ENCODE peak calls at places on chromosomes 12 and 14, in six cellular contexts. Q is left lung, A is astrocyte of the spinal cord, E is bronchial epithelial cell, X is hepatocyte, W is AG04450. Y is an unnamed sample.

GRCh38 chr12:9651265-9651729 is 18.2 kb upstream of the CLEC2D start:
- DNase-seq in Q (no peak), A (peak), E (peak), X (no peak), W (no peak), Y (peak)

GRCh38 chr12:67655829-67656614 is 7.5 kb downstream of the DYRK2 start:
- DNase-seq in Q (no peak), A (no peak), E (no peak), X (no peak), W (no peak), Y (no peak)

GRCh38 chr14:32950584-32950983 is 11.9 kb downstream of the NPAS3 start:
- DNase-seq in Q (no peak), A (peak), E (no peak), X (no peak), W (no peak), Y (peak)

GRCh38 chr14:90700928-90701776 is 115.1 kb downstream of the TTC7B start:
- DNase-seq in Q (no peak), A (no peak), E (no peak), X (no peak), W (no peak), Y (no peak)

GRCh38 chr14:51327376-51327775 is 87.3 kb downstream of the TMX1 start:
- DNase-seq in Q (no peak), A (no peak), E (peak), X (no peak), W (no peak), Y (no peak)

GRCh38 chr12:11769723-11770514 is 120.4 kb downstream of the ETV6 start:
- DNase-seq in Q (peak), A (no peak), E (no peak), X (no peak), W (no peak), Y (no peak)

GRCh38 chr14:50762001-50762930 is 68.7 kb downstream of the NIN start:
- DNase-seq in Q (no peak), A (peak), E (peak), X (no peak), W (peak), Y (no peak)

GRCh38 chr12:75747572-75747995 is 236.2 kb upstream of the KRR1 start:
- DNase-seq in Q (no peak), A (peak), E (peak), X (no peak), W (peak), Y (no peak)

GRCh38 chr12:22461786-22462185 is 82.6 kb downstream of the C2CD5 start:
- DNase-seq in Q (no peak), A (no peak), E (no peak), X (no peak), W (no peak), Y (no peak)

GRCh38 chr12:52837341-52837741 is 3.2 kb upstream of the KRT79 start:
- DNase-seq in Q (no peak), A (peak), E (peak), X (peak), W (peak), Y (peak)

GRCh38 chr14:79699206-79699605 is 512.1 kb downstream of the DIO2 start:
- DNase-seq in Q (no peak), A (no peak), E (no peak), X (no peak), W (no peak), Y (no peak)

GRCh38 chr14:42222924-42223471 is 616.3 kb downstream of the LRFN5 start:
- DNase-seq in Q (no peak), A (peak), E (peak), X (peak), W (peak), Y (peak)

GRCh38 chr14:22977684-22978486 is 4.5 kb downstream of the AJUBA start:
- DNase-seq in Q (peak), A (peak), E (peak), X (peak), W (no peak), Y (no peak)

GRCh38 chr12:6265038-6265405 is 45.5 kb upstream of the PLEKHG6 start:
- DNase-seq in Q (no peak), A (no peak), E (no peak), X (no peak), W (no peak), Y (no peak)

GRCh38 chr14:74846168-74846567 is 29.8 kb downstream of the PROX2 start:
- DNase-seq in Q (no peak), A (peak), E (no peak), X (peak), W (no peak), Y (peak)

GRCh38 chr12:123389560-123390351 is 5.8 kb downstream of the KMT5A start:
- DNase-seq in Q (peak), A (peak), E (peak), X (peak), W (no peak), Y (no peak)

GRCh38 chr12:94798107-94798506 is 147.8 kb upstream of the TMCC3 start:
- DNase-seq in Q (no peak), A (no peak), E (no peak), X (no peak), W (no peak), Y (no peak)

GRCh38 chr14:39351708-39352107 is 80.5 kb downstream of the FBXO33 start:
- DNase-seq in Q (no peak), A (no peak), E (no peak), X (no peak), W (no peak), Y (no peak)

GRCh38 chr12:10909462-10909861 is at the start of gene TAS2R13:
- DNase-seq in Q (no peak), A (no peak), E (no peak), X (no peak), W (no peak), Y (no peak)

GRCh38 chr14:93538411-93538810 is 107.7 kb downstream of the UNC79 start:
- DNase-seq in Q (no peak), A (no peak), E (no peak), X (no peak), W (no peak), Y (no peak)

GRCh38 chr14:99266181-99267178 is 5.5 kb downstream of the BCL11B start:
- DNase-seq in Q (peak), A (peak), E (peak), X (peak), W (peak), Y (peak)

GRCh38 chr12:56998981-56999380 is 7.4 kb downstream of the ZBTB39 start:
- DNase-seq in Q (no peak), A (no peak), E (no peak), X (no peak), W (no peak), Y (no peak)

GRCh38 chr12:121765573-121765972 is 27.9 kb downstream of the RHOF start:
- DNase-seq in Q (no peak), A (peak), E (peak), X (peak), W (peak), Y (peak)

GRCh38 chr14:96307434-96307833 is 51.4 kb downstream of the BDKRB1 start:
- DNase-seq in Q (no peak), A (no peak), E (no peak), X (no peak), W (no peak), Y (no peak)

GRCh38 chr12:92974759-92975158 is 45.7 kb upstream of the EEA1 start:
- DNase-seq in Q (no peak), A (no peak), E (no peak), X (no peak), W (no peak), Y (no peak)

GRCh38 chr14:89899917-89900680 is 54.4 kb downstream of the EFCAB11 start:
- DNase-seq in Q (no peak), A (peak), E (no peak), X (peak), W (no peak), Y (no peak)

GRCh38 chr12:111242190-111242589 is 126.7 kb downstream of the PHETA1 start:
- DNase-seq in Q (no peak), A (no peak), E (no peak), X (no peak), W (no peak), Y (no peak)

GRCh38 chr14:72907327-72907826 is 13.5 kb upstream of the DPF3 start:
- DNase-seq in Q (no peak), A (no peak), E (no peak), X (peak), W (no peak), Y (no peak)

GRCh38 chr12:13505636-13506035 is 309.1 kb downstream of the EMP1 start:
- DNase-seq in Q (no peak), A (no peak), E (no peak), X (no peak), W (no peak), Y (no peak)

GRCh38 chr12:80589091-80589490 is 118.3 kb upstream of the MYF6 start:
- DNase-seq in Q (no peak), A (no peak), E (no peak), X (no peak), W (no peak), Y (no peak)

GRCh38 chr12:125988545-125988944 is 923.3 kb downstream of the AACS start:
- DNase-seq in Q (no peak), A (no peak), E (peak), X (no peak), W (no peak), Y (no peak)

GRCh38 chr14:57478050-57478449 is 15.6 kb downstream of the CCDC198 start:
- DNase-seq in Q (no peak), A (no peak), E (no peak), X (no peak), W (no peak), Y (no peak)

GRCh38 chr14:24430682-24431568 is 1.2 kb downstream of the KHNYN start:
- DNase-seq in Q (peak), A (peak), E (no peak), X (peak), W (no peak), Y (no peak)

GRCh38 chr12:114679942-114680341 is 4.0 kb downstream of the TBX3 start:
- DNase-seq in Q (no peak), A (no peak), E (no peak), X (no peak), W (no peak), Y (no peak)

GRCh38 chr12:76348079-76348901 is at the start of gene BBS10:
- DNase-seq in Q (peak), A (peak), E (peak), X (peak), W (peak), Y (peak)

GRCh38 chr14:49691031-49691430 is 1.9 kb upstream of the KLHDC1 start:
- DNase-seq in Q (no peak), A (no peak), E (no peak), X (no peak), W (no peak), Y (no peak)

GRCh38 chr12:76586764-76587395 is 27.3 kb upstream of the OSBPL8 start:
- DNase-seq in Q (no peak), A (peak), E (peak), X (peak), W (peak), Y (peak)

GRCh38 chr12:101116911-101117310 is 93.1 kb downstream of the SLC5A8 start:
- DNase-seq in Q (no peak), A (no peak), E (no peak), X (no peak), W (no peak), Y (no peak)

GRCh38 chr12:101115326-101115725 is 94.7 kb downstream of the SLC5A8 start:
- DNase-seq in Q (no peak), A (no peak), E (no peak), X (no peak), W (no peak), Y (no peak)

GRCh38 chr12:101117842-101118241 is 92.2 kb downstream of the SLC5A8 start:
- DNase-seq in Q (no peak), A (no peak), E (no peak), X (no peak), W (no peak), Y (no peak)
- TF ChIP-seq CTCF in Q (no peak), A (no peak), E (no peak), X (no peak), W (no peak), Y (no peak)

DNA sequence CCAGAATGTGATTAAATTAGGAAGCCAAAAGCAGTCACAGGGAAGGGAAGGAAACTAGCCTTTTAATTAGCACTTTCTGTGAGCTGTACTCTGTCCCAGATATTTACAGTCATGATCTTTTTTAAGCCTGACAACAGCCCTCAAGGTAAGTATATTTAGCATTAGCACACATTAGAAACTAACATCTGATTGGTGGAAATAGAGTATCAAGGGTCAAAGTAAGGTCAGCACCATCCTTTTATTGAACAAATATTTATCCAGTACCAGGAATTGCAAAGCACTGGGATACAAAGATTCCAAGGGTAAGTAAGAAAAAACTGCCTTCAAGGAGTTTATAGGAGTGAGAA is 28.2 kb downstream of the RPGRIP1 start:
- DNase-seq in Q (no peak), A (no peak), E (no peak), X (peak), W (no peak), Y (no peak)
- H3K4me3 ChIP-seq in Q (no peak), A (peak), E (peak), X (peak), W (no peak), Y (no peak)

DNA sequence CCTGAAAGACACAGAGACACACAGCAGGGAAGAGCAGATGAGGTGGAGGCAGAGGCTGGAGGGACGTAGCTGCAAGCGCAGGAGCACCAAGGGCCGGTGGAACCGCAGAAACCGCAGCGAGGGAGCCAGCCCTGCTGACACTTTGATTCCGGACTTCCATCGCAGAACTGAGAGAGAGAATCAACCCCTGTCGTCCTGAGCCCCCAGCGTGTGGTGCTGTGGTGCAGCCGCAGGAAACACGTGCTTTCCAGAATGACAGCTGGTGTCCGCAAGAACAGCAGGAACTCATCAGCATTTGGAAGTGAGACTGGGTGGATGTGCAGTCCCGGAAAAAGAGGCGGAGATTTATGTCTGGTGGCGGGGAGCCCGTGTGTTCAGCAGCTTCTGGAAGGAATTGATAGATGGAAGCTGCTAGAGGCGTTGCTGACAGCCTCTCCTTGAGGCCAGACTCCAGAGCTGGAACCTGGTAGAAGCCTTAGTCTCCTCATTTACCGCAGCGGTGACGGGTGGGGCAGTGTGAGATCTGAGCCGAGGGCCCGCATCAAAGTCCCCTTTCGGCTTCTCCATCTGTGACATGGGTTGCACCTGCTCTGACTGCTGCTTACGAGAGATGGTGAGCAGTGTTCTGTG is 21.9 kb upstream of the KLC1 start:
- DNase-seq in Q (peak), A (peak), E (peak), X (peak), W (peak), Y (peak)
- TF ChIP-seq CTCF in Q (no peak), A (peak), E (no peak), X (peak), W (peak), Y (no peak)

GRCh38 chr14:55587847-55588246 is 7.8 kb downstream of the KTN1 start:
- DNase-seq in Q (no peak), A (no peak), E (no peak), X (no peak), W (no peak), Y (no peak)

GRCh38 chr14:55585854-55586253 is 5.8 kb downstream of the KTN1 start:
- DNase-seq in Q (no peak), A (peak), E (peak), X (no peak), W (no peak), Y (no peak)

GRCh38 chr14:55583942-55584468 is 4.0 kb downstream of the KTN1 start:
- DNase-seq in Q (no peak), A (no peak), E (no peak), X (no peak), W (no peak), Y (no peak)

GRCh38 chr14:55588259-55588699 is 8.3 kb downstream of the KTN1 start:
- DNase-seq in Q (no peak), A (peak), E (peak), X (no peak), W (no peak), Y (no peak)

DNA sequence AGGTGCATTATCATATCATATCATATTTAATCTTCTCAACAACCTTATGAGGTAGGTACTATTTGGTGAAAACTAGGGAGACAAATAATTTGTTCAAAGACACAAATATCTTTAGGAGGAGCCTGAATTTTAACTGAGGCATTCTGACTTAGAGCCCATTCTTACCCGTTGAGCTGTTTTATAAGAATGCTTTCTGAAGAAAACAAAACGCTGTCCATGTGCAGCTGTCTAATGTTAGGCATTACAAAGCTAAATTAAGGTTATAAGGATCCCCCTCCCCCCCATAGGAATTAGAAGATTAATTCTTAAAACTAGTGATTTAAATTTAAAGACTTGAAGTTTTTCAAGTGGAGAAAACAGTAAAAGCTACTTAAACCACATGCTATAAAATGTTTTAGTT is 6.4 kb downstream of the KTN1 start:
- DNase-seq in Q (no peak), A (no peak), E (no peak), X (no peak), W (no peak), Y (no peak)
- H3K4me3 ChIP-seq in Q (no peak), A (no peak), E (no peak), X (no peak), W (no peak), Y (no peak)

GRCh38 chr14:60328588-60328987 is 79.6 kb downstream of the PPM1A start:
- DNase-seq in Q (no peak), A (no peak), E (no peak), X (no peak), W (no peak), Y (no peak)

GRCh38 chr14:60327447-60328331 is 78.7 kb downstream of the PPM1A start:
- DNase-seq in Q (peak), A (no peak), E (no peak), X (peak), W (no peak), Y (no peak)

GRCh38 chr14:60332869-60333268 is 83.8 kb downstream of the PPM1A start:
- DNase-seq in Q (no peak), A (no peak), E (no peak), X (no peak), W (no peak), Y (no peak)

GRCh38 chr14:60331201-60332045 is 82.4 kb downstream of the PPM1A start:
- DNase-seq in Q (peak), A (peak), E (peak), X (peak), W (no peak), Y (no peak)

GRCh38 chr14:60332046-60332399 is 83.0 kb downstream of the PPM1A start:
- DNase-seq in Q (no peak), A (no peak), E (no peak), X (no peak), W (no peak), Y (no peak)
- TF ChIP-seq CTCF in Q (no peak), A (no peak), E (no peak), X (no peak), W (no peak), Y (no peak)

Y was measured in astrocyte of the cerebellum.